ENCODE peak calls at places on chromosomes 5 and 9, in eight cellular contexts. W is dorsolateral prefrontal cortex, D is DND-41, C is mucosa of descending colon, P is neural crest cell, Z is NB4, I is psoas muscle, U is WERI-Rb-1. Q is an unnamed sample.

GRCh38 chr9:38227656-38228055 is 158.6 kb upstream of the SHB start:
- DNase-seq in W (no peak), D (peak), C (no peak), P (no peak), Z (peak), I (no peak), U (no peak), Q (no peak)

GRCh38 chr5:38541174-38541724 is 15.2 kb downstream of the LIFR start:
- DNase-seq in W (no peak), D (no peak), C (no peak), P (no peak), Z (no peak), I (no peak), U (no peak), Q (no peak)

GRCh38 chr5:177071671-177072385 is 14.9 kb upstream of the FGFR4 start:
- DNase-seq in W (peak), D (peak), C (no peak), P (peak), Z (peak), I (no peak), U (peak), Q (peak)

GRCh38 chr9:132622144-132622543 is 39.7 kb downstream of the BARHL1 start:
- DNase-seq in W (no peak), D (no peak), C (no peak), P (no peak), Z (no peak), I (no peak), U (no peak), Q (no peak)

GRCh38 chr5:150461231-150461630 is 11.7 kb upstream of the RPS14 start:
- DNase-seq in W (no peak), D (no peak), C (no peak), P (no peak), Z (peak), I (no peak), U (peak), Q (no peak)

GRCh38 chr5:1034986-1035385 is 26.4 kb downstream of the NKD2 start:
- DNase-seq in W (no peak), D (no peak), C (no peak), P (no peak), Z (no peak), I (no peak), U (no peak), Q (no peak)

GRCh38 chr9:85055506-85056202 is 386.1 kb downstream of the NTRK2 start:
- DNase-seq in W (no peak), D (no peak), C (no peak), P (no peak), Z (no peak), I (no peak), U (no peak), Q (no peak)

GRCh38 chr5:98770911-98771322 is 2.5 kb upstream of the RGMB start:
- DNase-seq in W (no peak), D (no peak), C (no peak), P (no peak), Z (no peak), I (no peak), U (no peak), Q (no peak)

GRCh38 chr9:89815061-89815902 is 210.5 kb downstream of the GADD45G start:
- DNase-seq in W (no peak), D (no peak), C (no peak), P (no peak), Z (no peak), I (no peak), U (no peak), Q (no peak)

GRCh38 chr9:16869961-16870605 is 387 bp downstream of the BNC2 start:
- DNase-seq in W (no peak), D (peak), C (peak), P (peak), Z (peak), I (no peak), U (peak), Q (no peak)

GRCh38 chr5:179261301-179262125 is 83.7 kb downstream of the ADAMTS2 start:
- DNase-seq in W (peak), D (no peak), C (no peak), P (peak), Z (peak), I (peak), U (peak), Q (peak)

GRCh38 chr5:100840364-100840763 is 62.7 kb downstream of the ST8SIA4 start:
- DNase-seq in W (no peak), D (no peak), C (no peak), P (no peak), Z (peak), I (no peak), U (no peak), Q (no peak)

GRCh38 chr9:69444021-69444420 is 119.0 kb downstream of the ENTREP1 start:
- DNase-seq in W (no peak), D (no peak), C (no peak), P (no peak), Z (no peak), I (no peak), U (no peak), Q (no peak)

GRCh38 chr5:137834498-137834897 is 33.2 kb upstream of the MYOT start:
- DNase-seq in W (no peak), D (no peak), C (no peak), P (no peak), Z (no peak), I (no peak), U (no peak), Q (no peak)

GRCh38 chr9:86330186-86330585 is 24.0 kb downstream of the TUT7 start:
- DNase-seq in W (no peak), D (no peak), C (no peak), P (no peak), Z (no peak), I (no peak), U (no peak), Q (no peak)

GRCh38 chr9:2479056-2479565 is 142.5 kb upstream of the VLDLR start:
- DNase-seq in W (no peak), D (no peak), C (no peak), P (no peak), Z (no peak), I (no peak), U (no peak), Q (no peak)

GRCh38 chr5:121006206-121006605 is 542.1 kb downstream of the PRR16 start:
- DNase-seq in W (no peak), D (no peak), C (no peak), P (no peak), Z (no peak), I (no peak), U (no peak), Q (no peak)

GRCh38 chr5:83509535-83509934 is 38.0 kb downstream of the VCAN start:
- DNase-seq in W (no peak), D (no peak), C (no peak), P (no peak), Z (peak), I (no peak), U (no peak), Q (no peak)

GRCh38 chr9:78296893-78297671 is at the start of gene PSAT1:
- DNase-seq in W (peak), D (no peak), C (peak), P (peak), Z (peak), I (peak), U (peak), Q (peak)

GRCh38 chr5:50751064-50751657 is 84.7 kb downstream of the PARP8 start:
- DNase-seq in W (no peak), D (peak), C (no peak), P (no peak), Z (peak), I (no peak), U (peak), Q (no peak)

GRCh38 chr5:128693779-128694178 is 155.7 kb upstream of the FBN2 start:
- DNase-seq in W (no peak), D (no peak), C (no peak), P (no peak), Z (no peak), I (no peak), U (no peak), Q (no peak)

GRCh38 chr9:15176821-15177220 is 130.2 kb downstream of the TTC39B start:
- DNase-seq in W (no peak), D (no peak), C (no peak), P (no peak), Z (no peak), I (no peak), U (no peak), Q (no peak)

GRCh38 chr5:161051920-161052500 is 200.0 kb upstream of the ATP10B start:
- DNase-seq in W (no peak), D (no peak), C (no peak), P (no peak), Z (no peak), I (no peak), U (no peak), Q (no peak)

GRCh38 chr9:123369296-123369695 is 13.3 kb downstream of the CRB2 start:
- DNase-seq in W (no peak), D (no peak), C (no peak), P (no peak), Z (no peak), I (no peak), U (no peak), Q (no peak)

GRCh38 chr9:84327184-84327583 is 13.4 kb downstream of the SLC28A3 start:
- DNase-seq in W (no peak), D (no peak), C (no peak), P (no peak), Z (no peak), I (no peak), U (no peak), Q (no peak)

GRCh38 chr9:99361827-99362226 is 139.7 kb downstream of the SEC61B start:
- DNase-seq in W (no peak), D (no peak), C (no peak), P (no peak), Z (no peak), I (no peak), U (no peak), Q (no peak)

GRCh38 chr5:132501629-132501956 is 11.0 kb upstream of the IRF1 start:
- DNase-seq in W (no peak), D (no peak), C (no peak), P (no peak), Z (no peak), I (no peak), U (no peak), Q (no peak)

GRCh38 chr5:87156631-87157030 is 111.1 kb upstream of the RASA1 start:
- DNase-seq in W (no peak), D (no peak), C (no peak), P (no peak), Z (no peak), I (no peak), U (no peak), Q (no peak)

GRCh38 chr5:14487101-14487895 is 94.3 kb upstream of the OTULINL start:
- DNase-seq in W (no peak), D (no peak), C (no peak), P (no peak), Z (no peak), I (no peak), U (no peak), Q (no peak)

GRCh38 chr5:93755716-93756115 is 14.3 kb upstream of the POU5F2 start:
- DNase-seq in W (no peak), D (no peak), C (no peak), P (no peak), Z (no peak), I (no peak), U (no peak), Q (no peak)

DNA sequence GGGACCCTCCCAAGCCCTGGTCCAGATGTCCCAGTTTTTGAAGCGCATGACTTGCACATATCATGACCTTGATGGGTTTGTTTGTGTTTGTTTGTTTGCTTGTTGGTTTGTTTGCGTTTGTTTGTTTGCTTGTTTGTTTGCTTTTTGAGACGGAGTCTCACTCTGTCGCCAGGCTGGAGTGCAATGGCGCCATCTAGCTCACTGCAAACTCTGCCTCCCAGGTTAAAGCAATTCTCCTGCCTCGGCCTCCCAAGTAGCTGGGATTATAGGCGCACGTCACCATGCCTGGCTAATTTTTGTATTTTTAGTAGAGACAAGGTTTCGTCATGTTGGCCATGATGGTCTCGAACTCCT is 13.0 kb upstream of the UBAC1 start:
- DNase-seq in W (no peak), D (no peak), C (no peak), P (no peak), Z (no peak), I (no peak), U (no peak), Q (no peak)
- TF ChIP-seq CTCF in W (no peak), D (peak), C (no peak), P (no peak), Z (peak), I (no peak), U (peak), Q (no peak)

DNA sequence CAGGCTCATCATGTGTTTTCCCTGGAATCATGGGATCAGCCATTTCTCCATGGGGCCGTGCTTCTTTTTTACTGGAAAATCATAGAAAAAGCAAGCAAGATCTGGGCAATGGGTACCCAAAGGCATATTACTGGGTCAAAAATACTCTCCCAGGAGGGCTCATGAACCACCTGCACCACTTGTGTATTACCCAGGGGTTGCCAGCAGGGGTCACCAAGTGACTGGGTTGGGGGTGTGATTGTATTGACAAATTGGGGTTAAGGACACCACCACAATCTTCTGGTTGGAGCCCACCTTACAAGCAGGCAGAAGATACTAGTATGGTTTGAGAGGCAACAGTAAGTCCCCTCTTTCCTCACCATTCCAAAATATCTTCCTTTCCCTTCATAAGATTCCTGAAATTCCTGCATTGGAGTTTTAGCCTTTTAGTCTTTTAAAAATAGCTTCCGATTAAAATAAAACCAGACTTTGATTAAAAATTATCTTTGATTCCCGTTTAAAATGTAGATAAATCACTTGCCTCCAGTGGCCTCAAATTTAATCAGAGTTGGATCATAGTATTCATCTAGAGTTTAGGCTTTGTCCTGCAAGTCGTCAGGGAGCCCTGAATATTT is 603.3 kb downstream of the KIF4B start:
- DNase-seq in W (peak), D (peak), C (peak), P (peak), Z (peak), I (peak), U (peak), Q (peak)
- TF ChIP-seq CTCF in W (peak), D (peak), C (peak), P (peak), Z (peak), I (peak), U (peak), Q (peak)

DNA sequence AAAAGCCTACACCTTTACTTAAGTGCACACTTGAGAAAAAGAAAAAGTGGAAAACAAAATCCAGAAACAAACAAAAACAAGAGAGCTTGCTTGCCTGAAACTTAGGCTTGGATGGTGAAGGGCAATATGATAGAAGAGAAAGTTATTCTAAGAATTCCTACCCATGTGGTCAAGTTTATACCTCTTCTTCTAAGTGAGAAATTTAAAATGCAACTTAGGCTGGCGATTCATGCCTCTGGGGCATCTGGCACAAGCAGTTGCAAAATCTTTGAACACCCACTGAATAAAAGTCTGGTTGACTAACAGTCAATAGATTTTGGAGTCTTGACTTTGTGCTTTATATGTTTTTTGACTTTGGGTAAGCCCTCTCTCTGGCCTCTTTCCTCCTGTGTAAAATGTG is 239.6 kb downstream of the KDM4C start:
- DNase-seq in W (no peak), D (no peak), C (no peak), P (no peak), Z (no peak), I (no peak), U (no peak), Q (no peak)
- TF ChIP-seq CTCF in W (no peak), D (no peak), C (no peak), P (no peak), Z (no peak), I (no peak), U (no peak), Q (no peak)

GRCh38 chr9:94824401-94824800 is 97.9 kb downstream of the AOPEP start:
- DNase-seq in W (no peak), D (no peak), C (no peak), P (no peak), Z (no peak), I (no peak), U (no peak), Q (no peak)

GRCh38 chr9:94826044-94826443 is 99.5 kb downstream of the AOPEP start:
- DNase-seq in W (no peak), D (no peak), C (peak), P (no peak), Z (no peak), I (peak), U (no peak), Q (no peak)

GRCh38 chr9:94825620-94825958 is 99.1 kb downstream of the AOPEP start:
- DNase-seq in W (no peak), D (no peak), C (no peak), P (no peak), Z (no peak), I (no peak), U (no peak), Q (no peak)

GRCh38 chr9:94823710-94824109 is 97.2 kb downstream of the AOPEP start:
- DNase-seq in W (no peak), D (no peak), C (no peak), P (no peak), Z (no peak), I (no peak), U (no peak), Q (no peak)

DNA sequence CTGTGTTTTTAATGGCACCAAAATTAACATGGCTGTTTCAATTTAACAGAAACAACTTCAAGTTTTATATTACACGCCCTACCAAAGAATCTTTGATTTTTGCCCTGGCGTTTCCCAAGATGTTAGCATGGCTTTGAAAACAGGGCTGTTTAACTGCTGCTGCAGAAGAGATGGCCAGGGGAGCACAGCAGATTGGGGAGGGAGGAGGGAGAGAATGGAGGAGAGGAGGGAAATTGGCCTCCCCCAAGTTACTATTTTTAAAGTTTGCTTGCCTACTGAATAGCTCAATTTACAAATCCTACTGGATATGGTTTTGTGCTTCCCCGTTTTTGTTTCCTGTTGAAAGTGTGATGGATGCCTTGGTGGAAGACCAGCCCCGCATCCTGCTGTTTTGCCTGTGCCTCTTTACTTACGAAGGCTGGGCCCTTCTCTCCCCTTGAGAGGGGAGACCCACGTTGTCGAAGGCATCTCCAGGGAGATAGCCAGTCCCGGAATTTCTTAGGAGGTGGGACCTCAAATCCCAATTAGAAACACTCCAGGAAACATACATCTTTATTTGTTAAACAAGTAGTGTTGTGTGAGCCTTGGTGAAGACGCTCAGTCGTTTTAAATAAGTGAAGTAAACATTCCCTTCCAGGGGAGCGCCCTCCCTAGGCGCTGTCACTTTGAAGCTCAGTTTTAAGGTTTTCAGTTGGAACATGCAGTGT is 98.6 kb downstream of the AOPEP start:
- DNase-seq in W (no peak), D (no peak), C (no peak), P (no peak), Z (no peak), I (no peak), U (no peak), Q (no peak)
- TF ChIP-seq CTCF in W (no peak), D (no peak), C (no peak), P (no peak), Z (no peak), I (no peak), U (no peak), Q (no peak)

Q was measured in endothelial cell.